ENCODE peak calls at places on chromosomes 12 and 14, in four cellular contexts. One of them, this sample, is unnamed. For H3K4me1 and H3K36me3, the result is how much of the 10 kb centered on the place peaks cover.

GRCh38 chr12:130162267-130162666 is at the start of gene FZD10:
- DNase-seq in K562: no peak
- DNase-seq in naive thymus-derived CD4-positive, alpha-beta T cell: no peak
- DNase-seq in heart right ventricle: peak
- DNase-seq in this sample: no peak

GRCh38 chr12:1630081-1630826 is 1.2 kb downstream of the WNT5B start:
- DNase-seq in K562: no peak
- DNase-seq in naive thymus-derived CD4-positive, alpha-beta T cell: peak
- DNase-seq in heart right ventricle: peak
- DNase-seq in this sample: no peak

GRCh38 chr12:2688381-2688881 is 106.3 kb upstream of the FKBP4 start:
- DNase-seq in K562: no peak
- DNase-seq in naive thymus-derived CD4-positive, alpha-beta T cell: no peak
- DNase-seq in heart right ventricle: no peak
- DNase-seq in this sample: no peak

GRCh38 chr14:95370076-95370475 is 50.4 kb upstream of the CLMN start:
- DNase-seq in K562: no peak
- DNase-seq in naive thymus-derived CD4-positive, alpha-beta T cell: no peak
- DNase-seq in heart right ventricle: no peak
- DNase-seq in this sample: no peak

GRCh38 chr14:65639216-65639615 is 226.7 kb downstream of the FUT8 start:
- DNase-seq in K562: no peak
- DNase-seq in naive thymus-derived CD4-positive, alpha-beta T cell: no peak
- DNase-seq in heart right ventricle: no peak
- DNase-seq in this sample: no peak

GRCh38 chr14:31000629-31001338 is 24.7 kb upstream of the AP4S1 start:
- DNase-seq in K562: no peak
- DNase-seq in naive thymus-derived CD4-positive, alpha-beta T cell: no peak
- DNase-seq in heart right ventricle: no peak
- DNase-seq in this sample: no peak

GRCh38 chr12:17108877-17109520 is 503.0 kb upstream of the LMO3 start:
- DNase-seq in K562: no peak
- DNase-seq in naive thymus-derived CD4-positive, alpha-beta T cell: no peak
- DNase-seq in heart right ventricle: no peak
- DNase-seq in this sample: no peak

GRCh38 chr12:78101181-78101876 is 270.6 kb downstream of the NAV3 start:
- DNase-seq in K562: no peak
- DNase-seq in naive thymus-derived CD4-positive, alpha-beta T cell: no peak
- DNase-seq in heart right ventricle: no peak
- DNase-seq in this sample: no peak

GRCh38 chr12:92739099-92739498 is 36.3 kb downstream of the PLEKHG7 start:
- DNase-seq in K562: no peak
- DNase-seq in naive thymus-derived CD4-positive, alpha-beta T cell: no peak
- DNase-seq in heart right ventricle: no peak
- DNase-seq in this sample: no peak

GRCh38 chr14:102317564-102318248 is 1.8 kb upstream of the ZNF839 start:
- DNase-seq in K562: no peak
- DNase-seq in naive thymus-derived CD4-positive, alpha-beta T cell: peak
- DNase-seq in heart right ventricle: peak
- DNase-seq in this sample: no peak

GRCh38 chr12:105485321-105485910 is 154.9 kb downstream of the C12orf75 start:
- DNase-seq in K562: no peak
- DNase-seq in naive thymus-derived CD4-positive, alpha-beta T cell: no peak
- DNase-seq in heart right ventricle: peak
- DNase-seq in this sample: no peak

GRCh38 chr12:13661005-13661887 is 320.2 kb downstream of the GRIN2B start:
- DNase-seq in K562: peak
- DNase-seq in naive thymus-derived CD4-positive, alpha-beta T cell: no peak
- DNase-seq in heart right ventricle: peak
- DNase-seq in this sample: peak

GRCh38 chr12:117733292-117733805 is 235.4 kb downstream of the KSR2 start:
- DNase-seq in K562: no peak
- DNase-seq in naive thymus-derived CD4-positive, alpha-beta T cell: no peak
- DNase-seq in heart right ventricle: no peak
- DNase-seq in this sample: no peak

GRCh38 chr14:68952544-68953535 is 26.3 kb downstream of the ACTN1 start:
- DNase-seq in K562: no peak
- DNase-seq in naive thymus-derived CD4-positive, alpha-beta T cell: no peak
- DNase-seq in heart right ventricle: peak
- DNase-seq in this sample: no peak

GRCh38 chr12:66149702-66150398 is 19.3 kb upstream of the LLPH start:
- DNase-seq in K562: no peak
- DNase-seq in naive thymus-derived CD4-positive, alpha-beta T cell: no peak
- DNase-seq in heart right ventricle: no peak
- DNase-seq in this sample: no peak

GRCh38 chr12:31117203-31118011 is 43.7 kb downstream of the DDX11 start:
- DNase-seq in K562: peak
- DNase-seq in naive thymus-derived CD4-positive, alpha-beta T cell: peak
- DNase-seq in heart right ventricle: no peak
- DNase-seq in this sample: no peak

GRCh38 chr12:96070670-96071279 is 35.4 kb upstream of the LTA4H start:
- DNase-seq in K562: no peak
- DNase-seq in naive thymus-derived CD4-positive, alpha-beta T cell: no peak
- DNase-seq in heart right ventricle: no peak
- DNase-seq in this sample: no peak

GRCh38 chr12:8081228-8081920 is 700 bp upstream of the NECAP1 start:
- DNase-seq in K562: no peak
- DNase-seq in naive thymus-derived CD4-positive, alpha-beta T cell: peak
- DNase-seq in heart right ventricle: no peak
- DNase-seq in this sample: no peak

GRCh38 chr14:21539154-21539940 is 13.2 kb upstream of the SALL2 start:
- DNase-seq in K562: no peak
- DNase-seq in naive thymus-derived CD4-positive, alpha-beta T cell: no peak
- DNase-seq in heart right ventricle: no peak
- DNase-seq in this sample: no peak

GRCh38 chr14:49688701-49689030 is 652 bp upstream of the POLE2 start:
- DNase-seq in K562: no peak
- DNase-seq in naive thymus-derived CD4-positive, alpha-beta T cell: no peak
- DNase-seq in heart right ventricle: no peak
- DNase-seq in this sample: no peak

GRCh38 chr12:1845427-1845826 is 25.1 kb downstream of the LRTM2 start:
- DNase-seq in K562: no peak
- DNase-seq in naive thymus-derived CD4-positive, alpha-beta T cell: no peak
- DNase-seq in heart right ventricle: no peak
- DNase-seq in this sample: no peak

GRCh38 chr12:97276198-97276580 is 186.4 kb upstream of the RMST start:
- DNase-seq in K562: no peak
- DNase-seq in naive thymus-derived CD4-positive, alpha-beta T cell: no peak
- DNase-seq in heart right ventricle: no peak
- DNase-seq in this sample: no peak

GRCh38 chr12:34402899-34403705 is 380.8 kb downstream of the ALG10 start:
- DNase-seq in K562: peak
- DNase-seq in naive thymus-derived CD4-positive, alpha-beta T cell: no peak
- DNase-seq in heart right ventricle: peak
- DNase-seq in this sample: no peak

GRCh38 chr12:45987339-45987726 is 3.0 kb downstream of the SCAF11 start:
- DNase-seq in K562: no peak
- DNase-seq in naive thymus-derived CD4-positive, alpha-beta T cell: no peak
- DNase-seq in heart right ventricle: no peak
- DNase-seq in this sample: no peak
- H3K4me1 ChIP-seq in K562: under half
- H3K4me1 ChIP-seq in naive thymus-derived CD4-positive, alpha-beta T cell: under half
- H3K4me1 ChIP-seq in heart right ventricle: half or more
- H3K4me1 ChIP-seq in this sample: under half

GRCh38 chr12:11865835-11866234 is 204.9 kb upstream of the BCL2L14 start:
- DNase-seq in K562: no peak
- DNase-seq in naive thymus-derived CD4-positive, alpha-beta T cell: no peak
- DNase-seq in heart right ventricle: no peak
- DNase-seq in this sample: no peak
- H3K36me3 ChIP-seq in K562: under half
- H3K36me3 ChIP-seq in naive thymus-derived CD4-positive, alpha-beta T cell: under half
- H3K36me3 ChIP-seq in heart right ventricle: under half
- H3K36me3 ChIP-seq in this sample: under half

DNA sequence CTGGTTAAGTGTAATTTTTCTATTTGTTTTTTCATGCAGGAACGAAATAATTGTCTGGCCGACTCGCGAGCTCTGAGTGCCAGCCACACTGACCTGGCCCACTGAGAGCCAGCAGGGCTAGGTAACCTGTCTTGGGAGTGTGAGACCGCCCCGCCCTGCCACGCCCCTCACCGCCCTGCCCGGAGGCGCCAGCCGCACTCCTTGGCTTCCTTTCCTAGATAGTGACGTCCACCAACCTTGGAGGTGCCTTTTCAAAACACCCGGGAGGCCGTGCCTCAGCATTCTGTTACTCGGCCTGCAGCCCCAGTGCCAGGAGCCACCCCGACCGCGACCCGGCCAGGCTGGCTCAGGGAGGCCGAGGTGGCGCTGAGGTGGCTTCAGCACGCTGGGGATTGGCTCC is 21.7 kb downstream of the XRCC3 start:
- DNase-seq in K562: no peak
- DNase-seq in naive thymus-derived CD4-positive, alpha-beta T cell: no peak
- DNase-seq in heart right ventricle: no peak
- DNase-seq in this sample: no peak
- H3K4me1 ChIP-seq in K562: under half
- H3K4me1 ChIP-seq in naive thymus-derived CD4-positive, alpha-beta T cell: under half
- H3K4me1 ChIP-seq in heart right ventricle: half or more
- H3K4me1 ChIP-seq in this sample: under half

GRCh38 chr14:35594616-35595015 is 60.7 kb downstream of the INSM2 start:
- DNase-seq in K562: no peak
- DNase-seq in naive thymus-derived CD4-positive, alpha-beta T cell: no peak
- DNase-seq in heart right ventricle: no peak
- DNase-seq in this sample: no peak
- H3K36me3 ChIP-seq in K562: under half
- H3K36me3 ChIP-seq in naive thymus-derived CD4-positive, alpha-beta T cell: under half
- H3K36me3 ChIP-seq in heart right ventricle: under half
- H3K36me3 ChIP-seq in this sample: under half

DNA sequence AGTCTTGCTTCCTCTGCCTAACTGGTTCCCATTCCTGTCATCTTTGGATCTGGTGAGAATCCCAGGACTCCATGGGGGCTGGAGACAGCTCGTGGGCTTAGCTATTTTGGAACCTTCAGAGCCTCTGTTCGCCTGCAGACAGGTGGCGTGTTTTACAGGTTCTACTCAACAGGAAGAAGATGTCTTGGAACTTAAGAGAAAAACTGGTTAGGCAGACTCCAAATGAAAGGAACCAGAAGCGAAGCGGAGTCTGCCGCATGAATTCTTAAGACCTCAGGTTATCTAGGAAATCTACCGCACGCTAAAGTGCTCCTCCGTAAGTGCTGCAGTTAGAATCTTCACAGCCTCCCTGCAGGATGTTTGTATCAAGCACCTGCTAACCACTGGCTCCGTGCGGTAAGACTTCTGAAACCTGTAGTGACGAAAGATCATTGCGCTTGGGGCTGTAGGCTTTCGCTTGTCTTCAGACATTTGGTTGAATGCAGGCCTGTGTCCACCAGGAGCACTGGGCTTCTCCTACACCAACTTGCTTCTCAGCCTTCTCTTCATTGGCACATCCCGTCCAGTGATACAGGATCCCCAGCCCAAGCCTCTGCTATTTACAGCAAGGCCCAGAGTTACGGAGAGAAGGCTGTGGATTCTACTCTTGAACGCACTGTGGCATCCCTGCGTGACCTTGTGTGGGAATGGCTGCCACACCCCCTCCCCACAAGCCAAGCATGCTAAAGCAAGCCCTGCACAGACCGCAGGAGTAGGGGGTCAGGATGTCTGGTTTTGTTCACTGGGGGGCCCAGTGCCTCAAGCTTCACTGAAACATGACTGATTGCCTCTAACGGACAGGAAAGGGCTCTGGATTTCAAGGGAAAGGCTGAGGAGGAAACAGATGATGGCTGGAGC is 35.0 kb downstream of the ACADS start:
- DNase-seq in K562: no peak
- DNase-seq in naive thymus-derived CD4-positive, alpha-beta T cell: peak
- DNase-seq in heart right ventricle: no peak
- DNase-seq in this sample: no peak
- H3K4me1 ChIP-seq in K562: under half
- H3K4me1 ChIP-seq in naive thymus-derived CD4-positive, alpha-beta T cell: under half
- H3K4me1 ChIP-seq in heart right ventricle: under half
- H3K4me1 ChIP-seq in this sample: under half

GRCh38 chr12:113917393-113917792 is 48.7 kb downstream of the RBM19 start:
- DNase-seq in K562: no peak
- DNase-seq in naive thymus-derived CD4-positive, alpha-beta T cell: no peak
- DNase-seq in heart right ventricle: no peak
- DNase-seq in this sample: no peak
- H3K36me3 ChIP-seq in K562: half or more
- H3K36me3 ChIP-seq in naive thymus-derived CD4-positive, alpha-beta T cell: under half
- H3K36me3 ChIP-seq in heart right ventricle: under half
- H3K36me3 ChIP-seq in this sample: under half

GRCh38 chr14:98733536-98733935 is 538.5 kb downstream of the BCL11B start:
- DNase-seq in K562: no peak
- DNase-seq in naive thymus-derived CD4-positive, alpha-beta T cell: no peak
- DNase-seq in heart right ventricle: no peak
- DNase-seq in this sample: no peak
- H3K4me1 ChIP-seq in K562: under half
- H3K4me1 ChIP-seq in naive thymus-derived CD4-positive, alpha-beta T cell: under half
- H3K4me1 ChIP-seq in heart right ventricle: under half
- H3K4me1 ChIP-seq in this sample: under half

GRCh38 chr12:132023658-132024057 is 73.9 kb downstream of the EP400 start:
- DNase-seq in K562: no peak
- DNase-seq in naive thymus-derived CD4-positive, alpha-beta T cell: no peak
- DNase-seq in heart right ventricle: peak
- DNase-seq in this sample: no peak
- H3K36me3 ChIP-seq in K562: half or more
- H3K36me3 ChIP-seq in naive thymus-derived CD4-positive, alpha-beta T cell: under half
- H3K36me3 ChIP-seq in heart right ventricle: under half
- H3K36me3 ChIP-seq in this sample: half or more

GRCh38 chr14:100271247-100271939 is 32.4 kb downstream of the YY1 start:
- DNase-seq in K562: no peak
- DNase-seq in naive thymus-derived CD4-positive, alpha-beta T cell: peak
- DNase-seq in heart right ventricle: no peak
- DNase-seq in this sample: no peak
- H3K4me1 ChIP-seq in K562: under half
- H3K4me1 ChIP-seq in naive thymus-derived CD4-positive, alpha-beta T cell: under half
- H3K4me1 ChIP-seq in heart right ventricle: under half
- H3K4me1 ChIP-seq in this sample: under half